ENCODE peak calls at places on chromosomes 7 and 10, in six cellular contexts. One of them, this sample, is unnamed.

GRCh38 chr10:92689663-92690210 is at the start of gene HHEX:
- DNase-seq in fibroblast of pulmonary artery: peak
- DNase-seq in GM18507: no peak
- DNase-seq in skeletal muscle cell: no peak
- DNase-seq in transverse colon: peak
- DNase-seq in epithelial cell of prostate: no peak
- DNase-seq in this sample: peak

GRCh38 chr7:335358-336148 is 45.6 kb downstream of the FOXL3 start:
- DNase-seq in fibroblast of pulmonary artery: no peak
- DNase-seq in GM18507: no peak
- DNase-seq in skeletal muscle cell: no peak
- DNase-seq in transverse colon: no peak
- DNase-seq in epithelial cell of prostate: no peak
- DNase-seq in this sample: no peak

GRCh38 chr10:6721964-6722615 is 142.0 kb upstream of the PRKCQ start:
- DNase-seq in fibroblast of pulmonary artery: peak
- DNase-seq in GM18507: no peak
- DNase-seq in skeletal muscle cell: peak
- DNase-seq in transverse colon: no peak
- DNase-seq in epithelial cell of prostate: peak
- DNase-seq in this sample: peak

GRCh38 chr7:585229-585711 is 65.6 kb upstream of the PDGFA start:
- DNase-seq in fibroblast of pulmonary artery: peak
- DNase-seq in GM18507: no peak
- DNase-seq in skeletal muscle cell: no peak
- DNase-seq in transverse colon: no peak
- DNase-seq in epithelial cell of prostate: no peak
- DNase-seq in this sample: no peak

GRCh38 chr10:48224979-48225560 is 49.4 kb downstream of the FRMPD2 start:
- DNase-seq in fibroblast of pulmonary artery: peak
- DNase-seq in GM18507: no peak
- DNase-seq in skeletal muscle cell: no peak
- DNase-seq in transverse colon: no peak
- DNase-seq in epithelial cell of prostate: no peak
- DNase-seq in this sample: peak

GRCh38 chr7:39847227-39847626 is 102.8 kb upstream of the CDK13 start:
- DNase-seq in fibroblast of pulmonary artery: peak
- DNase-seq in GM18507: no peak
- DNase-seq in skeletal muscle cell: no peak
- DNase-seq in transverse colon: no peak
- DNase-seq in epithelial cell of prostate: no peak
- DNase-seq in this sample: no peak

GRCh38 chr10:102497545-102497944 is 5.0 kb downstream of the ACTR1A start:
- DNase-seq in fibroblast of pulmonary artery: no peak
- DNase-seq in GM18507: no peak
- DNase-seq in skeletal muscle cell: no peak
- DNase-seq in transverse colon: no peak
- DNase-seq in epithelial cell of prostate: no peak
- DNase-seq in this sample: no peak

GRCh38 chr7:132187869-132188789 is 388.1 kb downstream of the PLXNA4 start:
- DNase-seq in fibroblast of pulmonary artery: no peak
- DNase-seq in GM18507: no peak
- DNase-seq in skeletal muscle cell: no peak
- DNase-seq in transverse colon: no peak
- DNase-seq in epithelial cell of prostate: no peak
- DNase-seq in this sample: no peak

GRCh38 chr10:44963772-44964633 is 4.4 kb downstream of the RASSF4 start:
- DNase-seq in fibroblast of pulmonary artery: no peak
- DNase-seq in GM18507: no peak
- DNase-seq in skeletal muscle cell: peak
- DNase-seq in transverse colon: no peak
- DNase-seq in epithelial cell of prostate: no peak
- DNase-seq in this sample: no peak

GRCh38 chr7:36795451-36796021 is 71.2 kb upstream of the AOAH start:
- DNase-seq in fibroblast of pulmonary artery: peak
- DNase-seq in GM18507: no peak
- DNase-seq in skeletal muscle cell: no peak
- DNase-seq in transverse colon: no peak
- DNase-seq in epithelial cell of prostate: peak
- DNase-seq in this sample: no peak

GRCh38 chr7:98997836-98998235 is 119.5 kb downstream of the TRRAP start:
- DNase-seq in fibroblast of pulmonary artery: no peak
- DNase-seq in GM18507: no peak
- DNase-seq in skeletal muscle cell: no peak
- DNase-seq in transverse colon: no peak
- DNase-seq in epithelial cell of prostate: no peak
- DNase-seq in this sample: no peak

GRCh38 chr10:12720217-12720981 is 281.1 kb downstream of the CCDC3 start:
- DNase-seq in fibroblast of pulmonary artery: peak
- DNase-seq in GM18507: no peak
- DNase-seq in skeletal muscle cell: peak
- DNase-seq in transverse colon: peak
- DNase-seq in epithelial cell of prostate: peak
- DNase-seq in this sample: peak

GRCh38 chr10:131187886-131188285 is 123.6 kb downstream of the TCERG1L start:
- DNase-seq in fibroblast of pulmonary artery: no peak
- DNase-seq in GM18507: no peak
- DNase-seq in skeletal muscle cell: no peak
- DNase-seq in transverse colon: no peak
- DNase-seq in epithelial cell of prostate: no peak
- DNase-seq in this sample: no peak

GRCh38 chr7:101933685-101934084 is 116.3 kb downstream of the CUX1 start:
- DNase-seq in fibroblast of pulmonary artery: no peak
- DNase-seq in GM18507: no peak
- DNase-seq in skeletal muscle cell: no peak
- DNase-seq in transverse colon: no peak
- DNase-seq in epithelial cell of prostate: no peak
- DNase-seq in this sample: no peak

GRCh38 chr10:43674546-43675205 is 26.0 kb upstream of the ZNF32 start:
- DNase-seq in fibroblast of pulmonary artery: no peak
- DNase-seq in GM18507: no peak
- DNase-seq in skeletal muscle cell: no peak
- DNase-seq in transverse colon: no peak
- DNase-seq in epithelial cell of prostate: no peak
- DNase-seq in this sample: no peak

GRCh38 chr10:106185991-106186390 is 978.5 kb downstream of the SORCS1 start:
- DNase-seq in fibroblast of pulmonary artery: peak
- DNase-seq in GM18507: no peak
- DNase-seq in skeletal muscle cell: peak
- DNase-seq in transverse colon: no peak
- DNase-seq in epithelial cell of prostate: no peak
- DNase-seq in this sample: no peak

GRCh38 chr10:22054946-22055345 is 51.4 kb upstream of the DNAJC1 start:
- DNase-seq in fibroblast of pulmonary artery: peak
- DNase-seq in GM18507: no peak
- DNase-seq in skeletal muscle cell: no peak
- DNase-seq in transverse colon: no peak
- DNase-seq in epithelial cell of prostate: no peak
- DNase-seq in this sample: no peak

GRCh38 chr10:64089648-64090047 is 568.4 kb downstream of the REEP3 start:
- DNase-seq in fibroblast of pulmonary artery: no peak
- DNase-seq in GM18507: no peak
- DNase-seq in skeletal muscle cell: no peak
- DNase-seq in transverse colon: no peak
- DNase-seq in epithelial cell of prostate: no peak
- DNase-seq in this sample: no peak

GRCh38 chr7:99310004-99310403 is 15.7 kb upstream of the ARPC1A start:
- DNase-seq in fibroblast of pulmonary artery: no peak
- DNase-seq in GM18507: no peak
- DNase-seq in skeletal muscle cell: no peak
- DNase-seq in transverse colon: no peak
- DNase-seq in epithelial cell of prostate: no peak
- DNase-seq in this sample: no peak

GRCh38 chr7:81064446-81064845 is 145.6 kb upstream of the SEMA3C start:
- DNase-seq in fibroblast of pulmonary artery: no peak
- DNase-seq in GM18507: no peak
- DNase-seq in skeletal muscle cell: no peak
- DNase-seq in transverse colon: no peak
- DNase-seq in epithelial cell of prostate: no peak
- DNase-seq in this sample: no peak

GRCh38 chr10:113433711-113434110 is 119.1 kb upstream of the HABP2 start:
- DNase-seq in fibroblast of pulmonary artery: no peak
- DNase-seq in GM18507: no peak
- DNase-seq in skeletal muscle cell: no peak
- DNase-seq in transverse colon: no peak
- DNase-seq in epithelial cell of prostate: no peak
- DNase-seq in this sample: no peak

GRCh38 chr10:8404721-8405120 is 350.2 kb downstream of the GATA3 start:
- DNase-seq in fibroblast of pulmonary artery: no peak
- DNase-seq in GM18507: no peak
- DNase-seq in skeletal muscle cell: no peak
- DNase-seq in transverse colon: no peak
- DNase-seq in epithelial cell of prostate: no peak
- DNase-seq in this sample: no peak

GRCh38 chr7:99679032-99679399 is 780 bp downstream of the CYP3A5 start:
- DNase-seq in fibroblast of pulmonary artery: peak
- DNase-seq in GM18507: no peak
- DNase-seq in skeletal muscle cell: no peak
- DNase-seq in transverse colon: peak
- DNase-seq in epithelial cell of prostate: peak
- DNase-seq in this sample: no peak

GRCh38 chr7:138804618-138805017 is 6.6 kb upstream of the ATP6V0A4 start:
- DNase-seq in fibroblast of pulmonary artery: no peak
- DNase-seq in GM18507: no peak
- DNase-seq in skeletal muscle cell: no peak
- DNase-seq in transverse colon: no peak
- DNase-seq in epithelial cell of prostate: no peak
- DNase-seq in this sample: no peak

GRCh38 chr10:114507449-114507848 is 103.1 kb upstream of the AFAP1L2 start:
- DNase-seq in fibroblast of pulmonary artery: no peak
- DNase-seq in GM18507: no peak
- DNase-seq in skeletal muscle cell: no peak
- DNase-seq in transverse colon: peak
- DNase-seq in epithelial cell of prostate: peak
- DNase-seq in this sample: peak

GRCh38 chr7:35848728-35849127 is 47.9 kb downstream of the SEPTIN7 start:
- DNase-seq in fibroblast of pulmonary artery: no peak
- DNase-seq in GM18507: no peak
- DNase-seq in skeletal muscle cell: no peak
- DNase-seq in transverse colon: no peak
- DNase-seq in epithelial cell of prostate: no peak
- DNase-seq in this sample: no peak

GRCh38 chr10:76581685-76582084 is 1055.9 kb downstream of the KCNMA1 start:
- DNase-seq in fibroblast of pulmonary artery: peak
- DNase-seq in GM18507: no peak
- DNase-seq in skeletal muscle cell: no peak
- DNase-seq in transverse colon: no peak
- DNase-seq in epithelial cell of prostate: no peak
- DNase-seq in this sample: no peak

GRCh38 chr7:157521752-157522151 is 184.9 kb downstream of the DNAJB6 start:
- DNase-seq in fibroblast of pulmonary artery: no peak
- DNase-seq in GM18507: no peak
- DNase-seq in skeletal muscle cell: no peak
- DNase-seq in transverse colon: no peak
- DNase-seq in epithelial cell of prostate: no peak
- DNase-seq in this sample: no peak

GRCh38 chr7:126449621-126450268 is 803.0 kb downstream of the GRM8 start:
- DNase-seq in fibroblast of pulmonary artery: no peak
- DNase-seq in GM18507: no peak
- DNase-seq in skeletal muscle cell: no peak
- DNase-seq in transverse colon: no peak
- DNase-seq in epithelial cell of prostate: no peak
- DNase-seq in this sample: no peak

GRCh38 chr10:132102071-132102716 is 36.4 kb downstream of the JAKMIP3 start:
- DNase-seq in fibroblast of pulmonary artery: no peak
- DNase-seq in GM18507: no peak
- DNase-seq in skeletal muscle cell: no peak
- DNase-seq in transverse colon: no peak
- DNase-seq in epithelial cell of prostate: no peak
- DNase-seq in this sample: no peak

GRCh38 chr10:71093531-71093930 is 118.8 kb upstream of the UNC5B start:
- DNase-seq in fibroblast of pulmonary artery: no peak
- DNase-seq in GM18507: no peak
- DNase-seq in skeletal muscle cell: no peak
- DNase-seq in transverse colon: no peak
- DNase-seq in epithelial cell of prostate: no peak
- DNase-seq in this sample: no peak

GRCh38 chr10:46523119-46523880 is 33.2 kb downstream of the GPRIN2 start:
- DNase-seq in fibroblast of pulmonary artery: peak
- DNase-seq in GM18507: no peak
- DNase-seq in skeletal muscle cell: no peak
- DNase-seq in transverse colon: peak
- DNase-seq in epithelial cell of prostate: peak
- DNase-seq in this sample: no peak